ENCODE peak calls at places on chromosomes 13 and 19, in ten cellular contexts. M is HCEC 1CT; B is renal cortical epithelial cell; U is stimulated activated CD4-positive, alpha-beta T cell treated with anti-CD3 and anti-CD28 coated beads, Interleukin-1b, Interleukin-23, amount 100 ng/mL, for 1 hour; Z is central memory CD8-positive, alpha-beta T cell; Y is astrocyte of the hippocampus; H is cerebellum; O is ovary; S is stimulated activated CD8-positive, alpha-beta memory T cell treated with anti-CD3 and anti-CD28 coated beads, Interleukin-4, amount 100 ng/mL, for 1 hour; G is amygdala. N is an unnamed sample.

GRCh38 chr13:32984857-32985626 is 31.2 kb upstream of the KL start:
- DNase-seq in M (peak), B (no peak), U (no peak), Z (no peak), Y (no peak), H (no peak), O (no peak), S (no peak), G (no peak), N (no peak)

GRCh38 chr13:40980466-40980865 is 38.6 kb downstream of the ELF1 start:
- DNase-seq in M (no peak), B (no peak), U (no peak), Z (no peak), Y (no peak), H (no peak), O (no peak), S (no peak), G (no peak), N (no peak)

GRCh38 chr13:112106467-112107141 is 39.7 kb downstream of the SOX1 start:
- DNase-seq in M (no peak), B (no peak), U (no peak), Z (no peak), Y (no peak), H (no peak), O (no peak), S (no peak), G (no peak), N (peak)

GRCh38 chr19:17109962-17110598 is 34.5 kb downstream of the MYO9B start:
- DNase-seq in M (no peak), B (no peak), U (no peak), Z (peak), Y (no peak), H (no peak), O (no peak), S (no peak), G (no peak), N (peak)

GRCh38 chr19:13826652-13827235 is 31.5 kb downstream of the ZSWIM4 start:
- DNase-seq in M (no peak), B (no peak), U (no peak), Z (no peak), Y (no peak), H (no peak), O (no peak), S (no peak), G (no peak), N (no peak)

GRCh38 chr19:50207730-50208129 is 4.3 kb downstream of the MYH14 start:
- DNase-seq in M (no peak), B (no peak), U (no peak), Z (no peak), Y (no peak), H (no peak), O (no peak), S (no peak), G (no peak), N (no peak)

GRCh38 chr13:99164226-99164625 is 36.4 kb upstream of the UBAC2 start:
- DNase-seq in M (no peak), B (no peak), U (no peak), Z (no peak), Y (no peak), H (no peak), O (no peak), S (no peak), G (no peak), N (no peak)

GRCh38 chr19:801030-801860 is 4.0 kb downstream of the PTBP1 start:
- DNase-seq in M (no peak), B (peak), U (no peak), Z (no peak), Y (peak), H (no peak), O (peak), S (no peak), G (no peak), N (no peak)

GRCh38 chr13:31610270-31610998 is 128.9 kb upstream of the RXFP2 start:
- DNase-seq in M (no peak), B (peak), U (no peak), Z (no peak), Y (no peak), H (no peak), O (no peak), S (no peak), G (no peak), N (no peak)

GRCh38 chr13:85148009-85148408 is 651.2 kb downstream of the SLITRK6 start:
- DNase-seq in M (no peak), B (no peak), U (no peak), Z (no peak), Y (peak), H (peak), O (no peak), S (no peak), G (no peak), N (no peak)